ENCODE peak calls at places on chromosomes 6 and 20, in eight cellular contexts. P is GM04503; G is spleen; F is thoracic aorta; L is AG10803; W is activated CD8-positive, alpha-beta T cell treated with anti-CD3 and anti-CD28 coated beads, Interleukin-2, amount 10 ng/mL, durations not matched to agents 7 days and 5 days; Z is stimulated activated naive CD4-positive, alpha-beta T cell treated with Interleukin-2 at 50 U/mL for 16 hours; T is MCF 10A. U is an unnamed sample.

GRCh38 chr6:107219851-107220250 is 104.5 kb upstream of the BEND3 start:
- DNase-seq in P (no peak), G (no peak), F (no peak), L (no peak), W (no peak), Z (no peak), T (no peak), U (no peak)

GRCh38 chr20:59135093-59135492 is 28.5 kb upstream of the ZNF831 start:
- DNase-seq in P (no peak), G (no peak), F (no peak), L (no peak), W (no peak), Z (no peak), T (peak; percentile 17), U (no peak)

GRCh38 chr6:3795836-3796395 is 44.4 kb upstream of the PXDC1 start:
- DNase-seq in P (no peak), G (no peak), F (no peak), L (no peak), W (no peak), Z (no peak), T (no peak), U (no peak)

GRCh38 chr6:118134257-118134656 is 227.2 kb downstream of the SLC35F1 start:
- DNase-seq in P (no peak), G (no peak), F (no peak), L (no peak), W (no peak), Z (no peak), T (no peak), U (no peak)

GRCh38 chr6:157393667-157394329 is 12.8 kb downstream of the ZDHHC14 start:
- DNase-seq in P (no peak), G (no peak), F (no peak), L (no peak), W (no peak), Z (no peak), T (no peak), U (no peak)

GRCh38 chr6:593139-593906 is 63.6 kb downstream of the HUS1B start:
- DNase-seq in P (peak; percentile 5), G (no peak), F (no peak), L (peak; percentile 59), W (peak; percentile 81), Z (peak; percentile 37), T (peak; percentile 69), U (peak; percentile 60)

GRCh38 chr6:144013486-144013909 is 5.4 kb upstream of the PLAGL1 start:
- DNase-seq in P (peak; percentile 30), G (peak; percentile 88), F (peak; percentile 30), L (peak; percentile 78), W (peak; percentile 67), Z (peak; percentile 34), T (peak; percentile 90), U (peak; percentile 53)

GRCh38 chr20:47610247-47610944 is 108.7 kb downstream of the NCOA3 start:
- DNase-seq in P (peak; percentile 40), G (no peak), F (peak; percentile 40), L (peak; percentile 74), W (peak; percentile 89), Z (peak; percentile 66), T (peak; percentile 66), U (no peak)

GRCh38 chr6:86629123-86629522 is 308.2 kb upstream of the HTR1E start:
- DNase-seq in P (no peak), G (no peak), F (no peak), L (no peak), W (no peak), Z (no peak), T (no peak), U (no peak)

GRCh38 chr6:101722481-101722880 is 329.0 kb downstream of the GRIK2 start:
- DNase-seq in P (no peak), G (no peak), F (no peak), L (peak; percentile 37), W (no peak), Z (no peak), T (peak; percentile 38), U (no peak)

GRCh38 chr6:6057442-6058053 is 50.8 kb upstream of the NRN1 start:
- DNase-seq in P (peak; percentile 9), G (no peak), F (no peak), L (peak; percentile 53), W (peak; percentile 31), Z (no peak), T (peak; percentile 66), U (no peak)

GRCh38 chr20:14790771-14791517 is 453.5 kb upstream of the FLRT3 start:
- DNase-seq in P (peak; percentile 20), G (no peak), F (no peak), L (peak; percentile 79), W (no peak), Z (no peak), T (no peak), U (no peak)

GRCh38 chr6:139374357-139375238 is at the start of gene CITED2:
- DNase-seq in P (peak; percentile 81), G (peak; percentile 97), F (peak; percentile 83), L (peak; percentile 97), W (peak; percentile 93), Z (peak; percentile 86), T (peak; percentile 95), U (peak; percentile 91)

GRCh38 chr6:88031550-88031949 is 16.1 kb upstream of the SPACA1 start:
- DNase-seq in P (no peak), G (no peak), F (no peak), L (no peak), W (no peak), Z (no peak), T (peak; percentile 1), U (no peak)

GRCh38 chr20:25205277-25206062 is 10.0 kb downstream of the ENTPD6 start:
- DNase-seq in P (no peak), G (peak; percentile 72), F (no peak), L (no peak), W (no peak), Z (no peak), T (no peak), U (peak; percentile 3)

GRCh38 chr6:105993341-105993740 is 92.8 kb upstream of the PRDM1 start:
- DNase-seq in P (peak; percentile 28), G (no peak), F (no peak), L (peak; percentile 31), W (no peak), Z (no peak), T (no peak), U (peak; percentile 27)

GRCh38 chr6:33178755-33179475 is 13.4 kb downstream of the COL11A2 start:
- DNase-seq in P (no peak), G (no peak), F (no peak), L (no peak), W (no peak), Z (no peak), T (no peak), U (no peak)

GRCh38 chr20:50110141-50111047 is 2.6 kb downstream of the UBE2V1 start:
- DNase-seq in P (no peak), G (no peak), F (no peak), L (peak; percentile 59), W (peak; percentile 83), Z (peak; percentile 32), T (no peak), U (peak; percentile 47)

GRCh38 chr20:49570828-49571552 is 3.1 kb upstream of the PTGIS start:
- DNase-seq in P (no peak), G (no peak), F (no peak), L (no peak), W (no peak), Z (no peak), T (peak; percentile 41), U (no peak)

GRCh38 chr20:35502352-35502751 is 27.1 kb downstream of the C20orf173 start:
- DNase-seq in P (no peak), G (peak; percentile 86), F (no peak), L (no peak), W (no peak), Z (no peak), T (no peak), U (no peak)

GRCh38 chr6:2623348-2623747 is 127.4 kb downstream of the MYLK4 start:
- DNase-seq in P (no peak), G (no peak), F (no peak), L (no peak), W (no peak), Z (no peak), T (no peak), U (no peak)

GRCh38 chr6:39213195-39213920 is 15.9 kb downstream of the KCNK5 start:
- DNase-seq in P (no peak), G (no peak), F (no peak), L (no peak), W (no peak), Z (no peak), T (no peak), U (no peak)

GRCh38 chr20:35908007-35908406 is 46.3 kb downstream of the SCAND1 start:
- DNase-seq in P (no peak), G (no peak), F (no peak), L (no peak), W (no peak), Z (no peak), T (no peak), U (no peak)

GRCh38 chr6:70215460-70215859 is 87.4 kb downstream of the COL9A1 start:
- DNase-seq in P (no peak), G (no peak), F (no peak), L (no peak), W (no peak), Z (no peak), T (no peak), U (no peak)

U was measured in DND-41.